ENCODE peak calls at places on chromosomes 11 and 22, in seven cellular contexts. X, M, Q, W, E, A and Y are unnamed samples.

GRCh38 chr11:122306776-122307479 is 190.9 kb upstream of the BLID start:
- DNase-seq in X (no peak), M (no peak), Q (no peak), W (no peak), E (no peak), A (no peak), Y (no peak)

GRCh38 chr22:36286096-36286957 is 33.4 kb downstream of the APOL1 start:
- DNase-seq in X (peak; percentile 53), M (peak; percentile 89), Q (peak; percentile 65), W (peak; percentile 74), E (peak; percentile 88), A (peak; percentile 75), Y (peak; percentile 58)

GRCh38 chr22:27602390-27602789 is 199.2 kb downstream of the MN1 start:
- DNase-seq in X (no peak), M (no peak), Q (no peak), W (no peak), E (no peak), A (no peak), Y (no peak)

GRCh38 chr11:117572129-117572528 is 224.9 kb downstream of the DSCAML1 start:
- DNase-seq in X (no peak), M (no peak), Q (no peak), W (no peak), E (no peak), A (no peak), Y (no peak)

GRCh38 chr11:96315476-96315875 is 27.5 kb downstream of the MAML2 start:
- DNase-seq in X (no peak), M (no peak), Q (no peak), W (no peak), E (no peak), A (no peak), Y (no peak)

GRCh38 chr11:14275081-14275480 is 83.9 kb downstream of the RRAS2 start:
- DNase-seq in X (no peak), M (no peak), Q (no peak), W (no peak), E (no peak), A (no peak), Y (no peak)

GRCh38 chr11:94771390-94771789 is 3.2 kb downstream of the AMOTL1 start:
- DNase-seq in X (no peak), M (no peak), Q (no peak), W (no peak), E (no peak), A (no peak), Y (no peak)

GRCh38 chr11:116641561-116642045 is 131.2 kb downstream of the BUD13 start:
- DNase-seq in X (peak; percentile 11), M (peak; percentile 30), Q (peak; percentile 37), W (peak; percentile 52), E (peak; percentile 73), A (peak; percentile 51), Y (no peak)

GRCh38 chr11:12509371-12509770 is 132.0 kb downstream of the PARVA start:
- DNase-seq in X (no peak), M (no peak), Q (no peak), W (no peak), E (no peak), A (no peak), Y (no peak)

GRCh38 chr22:39647836-39648500 is 77.4 kb downstream of the CACNA1I start:
- DNase-seq in X (no peak), M (no peak), Q (no peak), W (no peak), E (no peak), A (no peak), Y (no peak)

GRCh38 chr11:118079507-118079906 is 2.6 kb downstream of the TMPRSS4 start:
- DNase-seq in X (no peak), M (no peak), Q (no peak), W (no peak), E (no peak), A (no peak), Y (no peak)

GRCh38 chr11:61352038-61352437 is 9.6 kb downstream of the CYB561A3 start:
- DNase-seq in X (no peak), M (no peak), Q (no peak), W (no peak), E (no peak), A (no peak), Y (no peak)

GRCh38 chr22:48574776-48575566 is 1252.7 kb downstream of the BRD1 start:
- DNase-seq in X (no peak), M (peak; percentile 87), Q (no peak), W (no peak), E (no peak), A (peak; percentile 50), Y (no peak)
- TF ChIP-seq CTCF in X (peak; percentile 19), M (peak; percentile 61), Q (no peak), W (no peak), E (no peak), A (peak; percentile 46), Y (no peak)

DNA sequence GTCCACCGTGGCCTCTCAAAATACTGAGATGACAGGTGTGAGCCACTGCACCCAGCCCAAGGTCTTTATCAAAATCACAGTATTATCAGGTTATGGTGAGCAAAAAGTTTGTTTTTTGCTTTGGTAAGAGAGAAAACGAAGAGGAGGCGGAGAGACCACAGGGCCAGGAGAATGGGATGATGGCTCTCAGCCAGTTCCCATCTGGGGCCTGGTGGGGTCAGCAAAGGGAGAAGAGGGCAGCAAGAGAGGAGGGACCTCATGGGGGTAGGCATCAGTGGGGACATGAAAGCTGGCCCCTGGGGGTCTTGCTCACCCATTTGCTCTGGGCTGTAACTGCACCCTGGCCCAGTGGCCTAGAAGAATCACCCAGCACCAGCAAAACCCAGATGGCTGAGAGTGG is 190.2 kb downstream of the SHANK2 start:
- DNase-seq in X (no peak), M (no peak), Q (no peak), W (no peak), E (no peak), A (no peak), Y (no peak)
- TF ChIP-seq CTCF in X (no peak), M (no peak), Q (no peak), W (no peak), E (peak; percentile 44), A (no peak), Y (no peak)

GRCh38 chr11:45475135-45475534 is 189.0 kb upstream of the SYT13 start:
- DNase-seq in X (no peak), M (no peak), Q (no peak), W (no peak), E (no peak), A (no peak), Y (no peak)

GRCh38 chr11:45470151-45471001 is 184.2 kb upstream of the SYT13 start:
- DNase-seq in X (peak; percentile 1), M (peak; percentile 33), Q (no peak), W (no peak), E (no peak), A (no peak), Y (no peak)

GRCh38 chr11:45471002-45471665 is 185.0 kb upstream of the SYT13 start:
- DNase-seq in X (no peak), M (no peak), Q (no peak), W (no peak), E (no peak), A (no peak), Y (no peak)

GRCh38 chr11:45472713-45473317 is 186.7 kb upstream of the SYT13 start:
- DNase-seq in X (no peak), M (no peak), Q (no peak), W (no peak), E (no peak), A (no peak), Y (no peak)

GRCh38 chr11:45473491-45473890 is 187.3 kb upstream of the SYT13 start:
- DNase-seq in X (no peak), M (no peak), Q (no peak), W (no peak), E (no peak), A (no peak), Y (no peak)
- TF ChIP-seq CTCF in X (no peak), M (no peak), Q (no peak), W (no peak), E (no peak), A (no peak), Y (no peak)

DNA sequence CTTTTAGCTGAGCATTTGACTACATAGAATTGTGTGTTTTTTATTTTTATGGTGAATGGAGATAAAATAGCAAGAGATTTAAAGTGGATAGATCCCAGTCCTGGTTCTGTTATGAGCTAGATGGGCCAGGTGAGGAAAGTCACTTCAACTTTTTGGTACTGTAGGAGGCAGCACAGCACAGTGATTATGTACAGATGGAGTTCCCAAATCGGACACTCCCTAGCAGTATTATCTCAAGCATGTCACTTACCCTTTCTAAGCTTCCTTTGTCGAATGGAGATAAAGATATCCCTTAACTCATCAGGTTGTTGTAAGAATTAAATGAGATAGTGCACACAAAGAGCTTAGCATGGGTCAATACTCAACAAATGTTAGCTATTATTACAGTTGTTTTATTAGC is 5.3 kb downstream of the EXPH5 start:
- DNase-seq in X (no peak), M (no peak), Q (no peak), W (no peak), E (no peak), A (no peak), Y (no peak)
- TF ChIP-seq CTCF in X (no peak), M (no peak), Q (no peak), W (no peak), E (no peak), A (no peak), Y (no peak)

GRCh38 chr11:22163394-22163797 is 29.5 kb upstream of the ANO5 start:
- DNase-seq in X (no peak), M (no peak), Q (peak; percentile 17), W (no peak), E (no peak), A (no peak), Y (peak; percentile 73)
- TF ChIP-seq CTCF in X (no peak), M (no peak), Q (no peak), W (no peak), E (no peak), A (no peak), Y (no peak)

DNA sequence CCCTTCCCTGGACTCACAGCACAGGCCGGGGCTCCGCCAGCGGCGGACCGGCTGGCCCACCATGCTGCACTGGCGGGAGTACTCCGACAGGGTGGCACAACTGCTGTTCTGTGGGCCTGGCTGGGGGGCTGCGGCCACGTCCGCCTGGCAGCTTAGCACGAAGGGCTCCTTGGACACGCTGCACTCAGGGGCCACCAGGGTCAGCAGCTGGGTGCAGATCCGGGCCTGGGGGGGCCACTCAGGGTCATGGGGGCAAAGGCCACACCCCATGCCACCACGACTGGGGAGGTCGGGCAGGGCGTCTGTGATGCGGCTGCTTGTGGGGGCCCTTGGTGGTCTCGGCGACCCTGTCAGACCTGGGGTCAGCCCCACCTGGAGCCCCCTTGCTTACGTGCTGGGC is 6.0 kb downstream of the MUC6 start:
- DNase-seq in X (no peak), M (no peak), Q (no peak), W (no peak), E (no peak), A (no peak), Y (no peak)
- TF ChIP-seq CTCF in X (no peak), M (no peak), Q (no peak), W (no peak), E (no peak), A (no peak), Y (no peak)

DNA sequence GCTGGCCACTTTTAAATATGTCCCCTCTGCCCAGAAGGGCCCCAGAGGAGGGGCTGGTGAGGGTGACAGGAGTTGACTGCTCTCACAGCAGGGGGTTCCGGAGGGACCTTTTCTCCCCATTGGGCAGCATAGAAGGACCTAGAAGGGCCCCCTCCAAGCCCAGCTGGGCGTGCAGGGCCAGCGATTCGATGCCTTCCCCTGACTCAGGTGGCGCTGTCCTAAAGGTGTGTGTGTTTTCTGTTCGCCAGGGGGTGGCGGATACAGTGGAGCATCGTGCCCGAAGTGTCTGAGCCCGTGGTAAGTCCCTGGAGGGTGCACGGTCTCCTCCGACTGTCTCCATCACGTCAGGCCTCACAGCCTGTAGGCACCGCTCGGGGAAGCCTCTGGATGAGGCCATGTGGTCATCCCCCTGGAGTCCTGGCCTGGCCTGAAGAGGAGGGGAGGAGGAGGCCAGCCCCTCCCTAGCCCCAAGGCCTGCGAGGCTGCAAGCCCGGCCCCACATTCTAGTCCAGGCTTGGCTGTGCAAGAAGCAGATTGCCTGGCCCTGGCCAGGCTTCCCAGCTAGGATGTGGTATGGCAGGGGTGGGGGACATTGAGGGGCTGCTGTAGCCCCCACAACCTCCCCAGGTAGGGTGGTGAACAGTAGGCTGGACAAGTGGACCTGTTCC is 46.5 kb downstream of the GRAMD4 start:
- DNase-seq in X (no peak), M (no peak), Q (peak; percentile 19), W (no peak), E (no peak), A (no peak), Y (no peak)
- TF ChIP-seq CTCF in X (no peak), M (no peak), Q (no peak), W (no peak), E (no peak), A (no peak), Y (no peak)